ENCODE peak calls at places on chromosomes 5 and 9, in four cellular contexts. O is heart left ventricle, D is prostate gland, A is HCT116. Z is an unnamed sample.

GRCh38 chr5:86640998-86641397 is 23.3 kb downstream of the COX7C start:
- DNase-seq in D (no peak), A (no peak), O (no peak), Z (no peak)

GRCh38 chr5:38455797-38456330 is 100.6 kb downstream of the LIFR start:
- DNase-seq in O (no peak), A (no peak), D (no peak), Z (no peak)

GRCh38 chr5:115507682-115508081 is 36.9 kb downstream of the FEM1C start:
- DNase-seq in D (no peak), A (no peak), O (no peak), Z (peak)

GRCh38 chr9:121700165-121700830 is 48.9 kb downstream of the DAB2IP start:
- DNase-seq in O (peak), A (no peak), D (peak), Z (peak)

GRCh38 chr9:36398745-36399144 is 1.3 kb downstream of the RNF38 start:
- DNase-seq in A (no peak), D (no peak), O (no peak), Z (peak)

GRCh38 chr9:130117816-130118632 is 54.2 kb upstream of the NCS1 start:
- DNase-seq in A (peak), D (no peak), O (no peak), Z (peak)

GRCh38 chr9:18786196-18786595 is 246.8 kb downstream of the SAXO1 start:
- DNase-seq in A (no peak), O (no peak), D (no peak), Z (no peak)

GRCh38 chr5:92574023-92574422 is 1007.0 kb downstream of the NR2F1-AS1 start:
- DNase-seq in A (no peak), O (no peak), D (no peak), Z (no peak)

GRCh38 chr9:23537192-23538059 is 288.6 kb downstream of the ELAVL2 start:
- DNase-seq in A (no peak), D (no peak), O (no peak), Z (no peak)

GRCh38 chr9:81237565-81238231 is 451.6 kb downstream of the TLE1 start:
- DNase-seq in A (no peak), O (no peak), D (no peak), Z (no peak)

GRCh38 chr5:135127604-135128240 is 93.7 kb upstream of the PITX1 start:
- DNase-seq in O (no peak), D (no peak), A (no peak), Z (peak)

GRCh38 chr9:112532427-112532826 is 45.8 kb downstream of the KIAA1958 start:
- DNase-seq in A (no peak), O (no peak), D (no peak), Z (peak)

GRCh38 chr5:61931236-61931635 is 374.8 kb upstream of the KIF2A start:
- DNase-seq in D (no peak), A (no peak), O (no peak), Z (no peak)

GRCh38 chr5:6636293-6636692 is 3.1 kb downstream of the SRD5A1 start:
- DNase-seq in O (no peak), D (peak), A (no peak), Z (no peak)

GRCh38 chr5:1827410-1828397 is 26.5 kb downstream of the NDUFS6 start:
- DNase-seq in A (no peak), O (no peak), D (no peak), Z (no peak)

GRCh38 chr5:177303121-177303924 is at the start of the genes PRELID1 and RAB24:
- DNase-seq in O (peak), A (no peak), D (peak), Z (peak)

GRCh38 chr9:17171309-17172094 is 36.7 kb downstream of the CNTLN start:
- DNase-seq in O (no peak), D (no peak), A (no peak), Z (no peak)

DNA sequence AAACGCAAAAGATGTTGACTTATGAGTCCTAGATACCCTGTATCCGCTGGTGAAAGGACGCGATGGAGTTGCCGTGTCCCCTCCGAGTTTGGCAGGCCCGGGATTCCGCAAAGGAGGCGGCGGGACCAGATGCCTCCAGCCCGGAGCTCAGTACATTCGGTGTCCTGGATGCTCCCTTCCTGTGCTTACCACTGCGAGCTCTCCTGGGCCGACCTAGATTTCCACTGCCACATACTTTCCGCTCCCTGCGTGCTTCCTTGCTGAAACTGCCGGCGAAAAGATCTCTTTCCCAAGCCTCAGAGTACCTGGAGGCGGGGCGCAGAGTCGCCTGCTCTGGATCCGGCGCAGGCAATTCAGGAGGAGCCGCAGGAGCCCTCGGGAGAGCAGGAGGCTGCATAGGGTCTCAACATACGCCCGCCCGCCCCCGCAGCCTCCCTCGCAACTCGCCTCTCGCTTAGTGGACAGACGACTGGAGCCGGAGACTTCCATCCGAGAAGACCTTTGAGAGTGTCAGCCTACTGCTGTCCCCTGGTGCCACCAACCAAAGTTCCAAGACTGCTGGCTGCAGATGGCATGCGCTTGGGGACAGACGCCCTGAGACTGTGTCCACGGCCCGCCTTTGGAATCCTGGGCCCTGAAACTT is 39.8 kb downstream of the ANXA2R start:
- DNase-seq in A (no peak), D (peak), O (peak), Z (peak)
- H3K4me3 ChIP-seq in A (no peak), D (peak), O (peak), Z (peak)

GRCh38 chr5:8340739-8341344 is 471.9 kb downstream of the MTRR start:
- DNase-seq in D (no peak), A (no peak), O (no peak), Z (peak)
- TF ChIP-seq CTCF in D (no peak), A (no peak), O (peak), Z (peak)

DNA sequence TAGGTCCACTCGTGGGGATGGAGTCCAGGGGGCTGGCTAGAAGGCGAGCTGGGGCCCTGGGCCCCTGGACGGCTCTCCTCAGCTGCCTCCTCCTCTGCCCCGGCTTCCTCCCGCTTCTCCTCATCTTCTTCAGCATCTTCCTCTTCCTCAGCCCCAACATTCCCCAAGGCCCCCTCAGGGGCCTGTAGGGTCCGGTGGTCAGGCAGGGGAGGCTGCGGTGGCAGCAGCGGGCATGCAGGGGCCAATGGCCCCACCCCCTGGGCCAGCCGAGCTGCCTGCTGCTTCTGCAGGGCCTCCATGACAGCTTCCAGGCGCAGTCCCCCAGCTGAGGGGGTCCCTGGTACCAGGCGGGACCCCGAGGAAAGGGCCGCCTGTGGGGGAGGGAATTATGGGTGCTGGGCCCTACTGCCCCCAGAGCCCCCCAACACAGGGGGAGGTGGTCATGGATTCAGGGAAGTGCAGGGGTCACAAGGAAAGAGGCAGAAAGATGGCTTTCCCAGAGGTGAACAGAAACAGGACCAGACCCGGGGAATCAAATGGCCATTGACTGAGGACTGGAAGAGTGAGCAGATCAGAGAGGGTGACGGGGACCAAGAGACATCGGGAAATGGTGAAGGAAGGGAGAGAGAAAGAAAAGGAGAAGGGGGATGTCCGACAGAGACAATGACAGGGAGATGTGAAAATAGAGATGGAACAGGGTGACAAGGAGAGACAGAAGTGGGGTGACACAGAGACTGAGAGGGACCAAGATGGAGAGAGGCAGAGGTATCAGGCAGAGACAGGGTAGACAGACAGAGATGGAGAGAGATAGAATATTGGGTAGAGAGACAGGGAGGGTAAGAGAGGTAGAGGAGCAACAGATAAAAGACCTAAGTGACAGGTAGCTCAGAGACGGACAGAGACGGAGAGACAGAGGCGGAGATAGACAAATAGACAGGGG is 880 bp downstream of the ARID3C start:
- DNase-seq in A (no peak), D (no peak), O (no peak), Z (no peak)
- H3K4me3 ChIP-seq in A (peak), D (no peak), O (no peak), Z (no peak)

GRCh38 chr5:119451561-119451960 is 736 bp upstream of the HSD17B4 start:
- DNase-seq in D (no peak), O (no peak), A (no peak), Z (no peak)
- TF ChIP-seq CTCF in D (no peak), O (no peak), A (peak), Z (no peak)

GRCh38 chr5:65034782-65035181 is 266.1 kb downstream of the CWC27 start:
- DNase-seq in O (no peak), A (no peak), D (no peak), Z (no peak)
- H3K4me3 ChIP-seq in O (no peak), A (no peak), D (peak), Z (peak)

GRCh38 chr5:127746756-127747155 is 43.6 kb downstream of the CCDC192 start:
- DNase-seq in A (peak), D (no peak), O (no peak), Z (no peak)
- TF ChIP-seq CTCF in A (peak), D (no peak), O (peak), Z (peak)

GRCh38 chr5:175656966-175657365 is 905 bp upstream of the HRH2 start:
- DNase-seq in O (no peak), D (no peak), A (no peak), Z (no peak)
- H3K4me3 ChIP-seq in O (no peak), D (no peak), A (no peak), Z (no peak)

GRCh38 chr5:17185776-17186175 is 31.7 kb upstream of the BASP1 start:
- DNase-seq in O (peak), D (no peak), A (no peak), Z (peak)
- TF ChIP-seq CTCF in O (no peak), D (no peak), A (no peak), Z (no peak)

DNA sequence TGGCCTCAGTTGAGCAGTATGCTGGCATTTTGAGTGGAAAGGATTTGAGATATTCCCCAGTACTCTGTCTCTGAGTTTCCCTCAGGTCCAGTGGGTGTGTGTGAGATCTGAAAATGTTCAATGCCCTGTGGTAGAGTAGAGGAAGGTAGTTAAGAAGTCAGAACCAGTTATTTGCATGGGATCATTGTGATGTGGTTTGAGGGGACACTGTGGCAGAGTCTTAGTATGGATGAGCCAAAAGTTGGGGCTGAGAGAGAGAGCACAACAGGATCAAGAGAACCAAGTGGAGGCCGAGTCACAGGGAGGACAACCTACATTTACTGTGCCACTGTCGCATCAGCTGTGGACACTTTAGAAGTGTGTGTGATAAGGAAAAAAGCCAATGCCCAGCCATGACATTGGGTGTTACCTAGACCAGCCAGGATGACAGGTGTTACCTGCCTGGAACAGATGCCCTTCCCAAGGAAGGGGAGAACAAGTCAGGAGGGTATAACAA is 128.9 kb upstream of the IL12B start:
- DNase-seq in D (no peak), O (no peak), A (no peak), Z (no peak)
- H3K4me3 ChIP-seq in D (no peak), O (no peak), A (no peak), Z (no peak)